ENCODE peak calls at places on chromosome 15, in five cellular contexts. V is T1000, K is Calu3, R is Daoy, B is NCI-H510A treated with DMSO at 0.1 percent for 48 hours. Y is an unnamed sample.

GRCh38 chr15:89472785-89473256 is 23.6 kb downstream of the RHCG start:
- DNase-seq in B (peak), K (peak), R (peak), V (no peak), Y (peak)

GRCh38 chr15:47813985-47814384 is 96.7 kb downstream of the SEMA6D start:
- DNase-seq in R (no peak), K (no peak), V (no peak), B (no peak), Y (no peak)

GRCh38 chr15:31360843-31361763 is 34.5 kb downstream of the KLF13 start:
- DNase-seq in K (no peak), V (no peak), B (peak), R (no peak), Y (no peak)

GRCh38 chr15:29692527-29692926 is 129.7 kb downstream of the TJP1 start:
- DNase-seq in K (no peak), R (no peak), V (no peak), B (no peak), Y (peak)

GRCh38 chr15:74128785-74129350 is 1.5 kb upstream of the ISLR2 start:
- DNase-seq in R (no peak), V (no peak), K (no peak), B (no peak), Y (no peak)

GRCh38 chr15:84151205-84151931 is 84.2 kb upstream of the GOLGA6L4 start:
- DNase-seq in K (no peak), B (no peak), V (no peak), R (peak), Y (no peak)

GRCh38 chr15:46304320-46304719 is 669.5 kb downstream of the SQOR start:
- DNase-seq in B (no peak), K (no peak), V (no peak), R (peak), Y (peak)

GRCh38 chr15:90902996-90903732 is at the start of gene MAN2A2:
- DNase-seq in V (no peak), B (peak), K (peak), R (peak), Y (peak)

GRCh38 chr15:91471410-91471993 is 371.4 kb downstream of the SV2B start:
- DNase-seq in K (no peak), B (no peak), V (no peak), R (peak), Y (no peak)

GRCh38 chr15:35437157-35437556 is 108.8 kb downstream of the DPH6 start:
- DNase-seq in K (no peak), R (no peak), V (no peak), B (no peak), Y (no peak)

GRCh38 chr15:75731248-75732100 is 18.8 kb upstream of the CSPG4 start:
- DNase-seq in B (peak), K (no peak), V (no peak), R (peak), Y (no peak)

GRCh38 chr15:69561071-69561784 is 108.6 kb downstream of the RPLP1 start:
- DNase-seq in K (no peak), B (peak), R (no peak), V (no peak), Y (no peak)

GRCh38 chr15:57948554-57949289 is 116.8 kb downstream of the ALDH1A2 start:
- DNase-seq in V (no peak), K (no peak), B (no peak), R (no peak), Y (no peak)

GRCh38 chr15:25710184-25710583 is 152.9 kb downstream of the ATP10A start:
- DNase-seq in V (no peak), R (peak), K (peak), B (no peak), Y (no peak)

GRCh38 chr15:94293411-94294402 is 62.3 kb downstream of the MCTP2 start:
- DNase-seq in R (no peak), K (no peak), V (no peak), B (no peak), Y (no peak)

GRCh38 chr15:51982013-51982769 is 10.6 kb upstream of the LEO1 start:
- DNase-seq in B (peak), R (peak), K (peak), V (no peak), Y (peak)

GRCh38 chr15:32993285-32993684 is 201.2 kb downstream of the FMN1 start:
- DNase-seq in R (no peak), V (no peak), K (no peak), B (no peak), Y (no peak)

GRCh38 chr15:90463381-90463780 is 66.3 kb upstream of the CRTC3 start:
- DNase-seq in K (no peak), B (no peak), R (peak), V (no peak), Y (no peak)

GRCh38 chr15:65595960-65596359 is 15.0 kb downstream of the INTS14 start:
- DNase-seq in K (peak), B (peak), R (no peak), V (no peak), Y (no peak)

GRCh38 chr15:33215941-33216872 is 21.7 kb upstream of the FMN1 start:
- DNase-seq in R (peak), B (peak), K (no peak), V (no peak), Y (peak)

GRCh38 chr15:82228750-82229149 is 33.8 kb downstream of the EFL1 start:
- DNase-seq in K (no peak), R (no peak), B (no peak), V (no peak), Y (no peak)

GRCh38 chr15:35304389-35304788 is 219.3 kb upstream of the NANOGP8 start:
- DNase-seq in B (no peak), R (no peak), K (no peak), V (no peak), Y (no peak)

GRCh38 chr15:46177219-46177618 is 542.4 kb downstream of the SQOR start:
- DNase-seq in V (no peak), B (no peak), K (no peak), R (no peak), Y (no peak)

GRCh38 chr15:73757571-73757970 is 4.4 kb upstream of the INSYN1 start:
- DNase-seq in B (no peak), K (no peak), R (no peak), V (no peak), Y (no peak)

GRCh38 chr15:56042523-56042922 is 49.1 kb upstream of the NEDD4 start:
- DNase-seq in R (no peak), K (peak), V (no peak), B (no peak), Y (peak)

GRCh38 chr15:25683911-25684310 is 179.2 kb downstream of the ATP10A start:
- DNase-seq in B (no peak), R (no peak), V (no peak), K (no peak), Y (no peak)

GRCh38 chr15:95302809-95303208 is 1027.7 kb upstream of the NR2F2 start:
- DNase-seq in R (no peak), V (no peak), K (no peak), B (no peak), Y (no peak)

GRCh38 chr15:60591491-60592385 is 112.8 kb upstream of the ICE2 start:
- DNase-seq in K (peak), B (no peak), R (peak), V (no peak), Y (no peak)

GRCh38 chr15:81411056-81411455 is 37.0 kb upstream of the TMC3 start:
- DNase-seq in B (no peak), V (no peak), K (no peak), R (no peak), Y (no peak)

GRCh38 chr15:34039506-34040123 is 611 bp upstream of the AVEN start:
- DNase-seq in R (peak), K (no peak), V (no peak), B (no peak), Y (no peak)

GRCh38 chr15:79370716-79371115 is 59.8 kb downstream of the TMED3 start:
- DNase-seq in B (no peak), V (no peak), R (peak), K (no peak), Y (no peak)

GRCh38 chr15:101001796-101002195 is 82.6 kb downstream of the LRRK1 start:
- DNase-seq in B (no peak), R (no peak), K (no peak), V (no peak), Y (no peak)

GRCh38 chr15:43517354-43518072 is at the start of gene MAP1A:
- DNase-seq in R (no peak), V (peak), B (peak), K (no peak), Y (no peak)